ENCODE peak calls at places on chromosome 22, in four cellular contexts. E, I, T and D are unnamed samples.

GRCh38 chr22:33605686-33606085 is 314.6 kb downstream of the LARGE1 start:
- DNase-seq in E (no peak), I (peak; percentile 30), T (no peak), D (no peak)

GRCh38 chr22:24011735-24012068 is 598 bp downstream of the CABIN1 start:
- DNase-seq in E (no peak), I (peak; percentile 55), T (peak; percentile 25), D (no peak)

GRCh38 chr22:49767355-49768062 is 60.2 kb downstream of the BRD1 start:
- DNase-seq in E (peak; percentile 62), I (peak; percentile 24), T (peak; percentile 38), D (peak; percentile 39)

GRCh38 chr22:50206599-50206998 is 5.8 kb downstream of the SELENOO start:
- DNase-seq in E (peak; percentile 82), I (no peak), T (peak; percentile 35), D (peak; percentile 52)

GRCh38 chr22:22547692-22548348 is 11.2 kb downstream of the PRAME start:
- DNase-seq in E (no peak), I (no peak), T (no peak), D (no peak)

GRCh38 chr22:33971561-33971961 is 51.3 kb upstream of the LARGE1 start:
- DNase-seq in E (no peak), I (peak; percentile 5), T (no peak), D (no peak)

GRCh38 chr22:49464024-49464423 is 363.6 kb downstream of the BRD1 start:
- DNase-seq in E (no peak), I (no peak), T (no peak), D (no peak)

GRCh38 chr22:20442485-20443284 is 5.1 kb upstream of the SCARF2 start:
- DNase-seq in E (no peak), I (no peak), T (no peak), D (no peak)

GRCh38 chr22:22877523-22878210 is 9.9 kb upstream of the IGLL5 start:
- DNase-seq in E (peak; percentile 87), I (peak; percentile 47), T (peak; percentile 14), D (peak; percentile 77)

GRCh38 chr22:48712558-48712957 is 1115.1 kb downstream of the BRD1 start:
- DNase-seq in E (peak; percentile 57), I (no peak), T (no peak), D (no peak)

GRCh38 chr22:22207845-22208564 is 36.6 kb upstream of the VPREB1 start:
- DNase-seq in E (peak; percentile 88), I (peak; percentile 65), T (peak; percentile 59), D (peak; percentile 85)

GRCh38 chr22:32076726-32077550 is 33.9 kb downstream of the SLC5A1 start:
- DNase-seq in E (no peak), I (no peak), T (no peak), D (no peak)

GRCh38 chr22:49814164-49814686 is 13.4 kb downstream of the BRD1 start:
- DNase-seq in E (no peak), I (peak; percentile 46), T (no peak), D (no peak)

GRCh38 chr22:31350410-31350863 is 4.3 kb upstream of the PATZ1 start:
- DNase-seq in E (peak; percentile 84), I (peak; percentile 88), T (no peak), D (no peak)

GRCh38 chr22:21866821-21867527 is 471 bp downstream of the MAPK1 start:
- DNase-seq in E (peak; percentile 78), I (peak; percentile 19), T (no peak), D (no peak)

GRCh38 chr22:32619614-32620426 is 145.2 kb downstream of the FBXO7 start:
- DNase-seq in E (no peak), I (peak; percentile 60), T (peak; percentile 91), D (no peak)

GRCh38 chr22:48554893-48555552 is 1272.7 kb downstream of the BRD1 start:
- DNase-seq in E (no peak), I (no peak), T (peak; percentile 19), D (no peak)

GRCh38 chr22:31044262-31044861 is 36.8 kb upstream of the SMTN start:
- DNase-seq in E (peak; percentile 89), I (peak; percentile 42), T (peak; percentile 68), D (no peak)

GRCh38 chr22:36377022-36377631 is 10.6 kb downstream of the MYH9 start:
- DNase-seq in E (no peak), I (no peak), T (no peak), D (no peak)

GRCh38 chr22:50302041-50302541 is 5.4 kb downstream of the PLXNB2 start:
- DNase-seq in E (no peak), I (peak; percentile 45), T (no peak), D (no peak)

GRCh38 chr22:20859615-20860014 is 808 bp downstream of the SNAP29 start:
- DNase-seq in E (peak; percentile 12), I (no peak), T (no peak), D (no peak)

GRCh38 chr22:48300877-48301276 is 1526.8 kb downstream of the BRD1 start:
- DNase-seq in E (no peak), I (no peak), T (no peak), D (no peak)

GRCh38 chr22:37044634-37045625 is 6.6 kb upstream of the KCTD17 start:
- DNase-seq in E (no peak), I (no peak), T (no peak), D (no peak)

GRCh38 chr22:45534339-45535192 is 31.9 kb downstream of the FBLN1 start:
- DNase-seq in E (no peak), I (no peak), T (peak; percentile 60), D (no peak)

GRCh38 chr22:41274856-41275255 is 11.1 kb downstream of the RANGAP1 start:
- DNase-seq in E (no peak), I (no peak), T (no peak), D (no peak)

GRCh38 chr22:41271787-41272186 is 14.2 kb downstream of the RANGAP1 start:
- DNase-seq in E (no peak), I (no peak), T (no peak), D (no peak)

GRCh38 chr22:41267958-41268357 is 18.0 kb downstream of the RANGAP1 start:
- DNase-seq in E (no peak), I (no peak), T (no peak), D (no peak)

DNA sequence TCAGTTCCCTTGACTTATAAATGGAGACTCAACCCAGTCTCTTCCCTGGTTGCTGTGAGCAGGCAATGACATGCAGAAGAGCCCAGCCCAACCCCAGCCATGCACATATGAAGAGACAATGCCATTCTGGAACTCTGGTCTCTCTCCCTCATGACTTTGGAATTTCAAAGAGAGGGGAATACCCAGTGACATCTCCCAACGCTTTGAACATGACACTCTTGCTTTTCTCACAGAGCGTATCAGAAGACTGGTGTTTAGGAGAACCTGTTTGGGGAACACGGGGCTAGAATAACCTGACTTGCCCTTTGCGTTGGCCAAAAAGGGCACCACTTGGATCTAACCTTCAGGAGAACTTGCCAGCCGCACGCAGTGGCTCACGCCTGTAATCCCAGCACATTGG is 12.9 kb downstream of the RANGAP1 start:
- DNase-seq in E (no peak), I (no peak), T (no peak), D (no peak)
- H3K36me3 ChIP-seq in E (peaks cover 39% of the 10 kb centered on the region), I (no peaks in the 10 kb centered on the region), T (peaks cover 29% of the 10 kb centered on the region), D (peaks cover 3% of the 10 kb centered on the region)

GRCh38 chr22:43277987-43278601 is 65.1 kb downstream of the SCUBE1 start:
- DNase-seq in E (no peak), I (no peak), T (no peak), D (no peak)

GRCh38 chr22:43274595-43275240 is 68.5 kb downstream of the SCUBE1 start:
- DNase-seq in E (no peak), I (no peak), T (no peak), D (no peak)

GRCh38 chr22:43275545-43275981 is 67.6 kb downstream of the SCUBE1 start:
- DNase-seq in E (no peak), I (no peak), T (no peak), D (no peak)

GRCh38 chr22:43277091-43277490 is 66.1 kb downstream of the SCUBE1 start:
- DNase-seq in E (no peak), I (no peak), T (no peak), D (no peak)

DNA sequence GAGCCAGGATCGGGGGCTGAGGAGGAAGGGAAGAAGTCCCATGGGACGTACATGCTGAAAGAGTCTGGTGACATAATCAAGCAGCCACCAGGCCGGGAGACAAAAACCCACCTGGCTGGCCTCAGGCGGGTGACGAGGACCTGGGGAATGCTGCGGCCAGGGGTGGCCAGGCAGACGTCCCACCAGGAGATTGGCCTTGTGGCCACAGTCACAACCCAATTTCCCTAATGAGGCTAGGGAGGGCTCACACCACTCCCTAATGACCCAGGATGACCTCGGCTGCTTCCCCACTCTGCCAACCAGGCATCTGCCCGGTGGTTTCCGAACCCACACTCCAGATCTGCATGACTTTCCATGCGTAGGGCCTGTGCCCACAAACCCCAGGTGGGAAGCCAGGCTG is 66.9 kb downstream of the SCUBE1 start:
- DNase-seq in E (no peak), I (no peak), T (no peak), D (no peak)
- H3K36me3 ChIP-seq in E (no peaks in the 10 kb centered on the region), I (no peaks in the 10 kb centered on the region), T (no peaks in the 10 kb centered on the region), D (no peaks in the 10 kb centered on the region)

DNA sequence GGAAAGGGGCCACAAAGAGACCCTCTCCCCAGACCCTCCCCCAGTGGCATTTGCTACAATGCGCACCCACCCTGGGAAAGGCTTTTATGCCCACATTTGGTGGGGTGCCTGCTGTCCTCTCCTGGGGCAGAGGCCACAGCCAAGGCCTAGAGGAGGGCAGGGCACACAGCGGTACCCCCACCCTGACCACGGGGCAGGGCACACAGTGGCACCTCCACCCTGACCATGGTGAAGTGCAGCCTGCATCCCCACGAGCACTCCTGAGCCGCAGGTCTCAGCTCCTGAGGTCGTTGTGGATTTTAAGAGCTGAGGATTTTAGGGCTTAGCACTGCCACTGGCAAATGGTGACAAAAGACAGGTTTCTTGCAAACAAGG is 34.1 kb downstream of the CERK start:
- DNase-seq in E (no peak), I (no peak), T (no peak), D (no peak)
- H3K36me3 ChIP-seq in E (peaks cover 48% of the 10 kb centered on the region), I (peaks cover 3% of the 10 kb centered on the region), T (peaks cover 22% of the 10 kb centered on the region), D (peaks cover 1% of the 10 kb centered on the region)

GRCh38 chr22:38308791-38309498 is 8.3 kb downstream of the CSNK1E start:
- DNase-seq in E (no peak), I (no peak), T (no peak), D (no peak)

GRCh38 chr22:38302906-38303305 is 14.3 kb downstream of the CSNK1E start:
- DNase-seq in E (no peak), I (no peak), T (no peak), D (no peak)

GRCh38 chr22:38303974-38304373 is 13.3 kb downstream of the CSNK1E start:
- DNase-seq in E (no peak), I (no peak), T (no peak), D (no peak)

GRCh38 chr22:38304526-38304925 is 12.7 kb downstream of the CSNK1E start:
- DNase-seq in E (no peak), I (no peak), T (no peak), D (no peak)

DNA sequence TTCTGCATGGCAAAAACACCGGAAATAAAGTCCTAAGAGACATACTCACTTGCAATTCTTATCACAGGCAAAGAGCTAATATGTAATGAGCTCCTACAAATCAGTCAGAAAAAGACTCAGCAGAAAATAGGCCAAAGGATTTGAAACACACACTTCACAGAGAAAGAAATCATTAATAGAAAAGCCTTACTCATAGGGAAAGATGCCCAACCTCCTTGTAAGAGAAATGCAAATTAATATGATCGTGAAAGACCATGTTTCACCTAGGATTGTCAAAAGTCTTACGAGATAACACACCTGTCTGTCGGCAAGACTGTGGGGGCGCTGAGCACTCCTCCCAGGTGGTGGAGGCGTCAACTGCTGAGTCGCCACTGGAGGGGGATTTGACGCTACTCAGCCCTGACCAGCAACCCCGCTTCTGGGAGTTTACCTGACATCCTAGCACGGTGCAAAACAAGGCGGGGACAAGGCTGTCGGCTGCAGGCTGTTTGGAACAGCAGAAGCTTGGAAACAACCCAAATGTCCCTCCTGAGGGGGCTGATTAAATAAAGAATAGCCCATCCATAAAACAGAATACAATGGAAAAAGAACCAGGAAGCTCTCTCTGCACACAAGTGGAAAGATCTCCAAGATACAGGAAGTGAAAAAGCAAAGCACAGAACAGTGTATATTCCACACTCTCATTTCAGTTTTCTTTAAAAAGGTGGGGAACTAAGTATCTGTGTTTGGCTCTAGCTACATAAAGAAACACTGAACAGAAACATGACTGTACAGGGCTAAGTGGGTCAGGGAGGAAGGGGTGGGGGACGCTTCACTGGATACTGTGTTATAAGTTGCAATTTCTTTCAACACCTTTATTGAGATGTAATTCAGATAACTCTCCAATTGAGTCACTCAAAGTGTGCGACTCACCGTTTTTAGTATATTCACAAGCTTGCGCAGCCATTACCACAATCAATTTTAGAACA is 11.5 kb downstream of the CSNK1E start:
- DNase-seq in E (no peak), I (peak; percentile 38), T (peak; percentile 68), D (peak; percentile 40)
- H3K36me3 ChIP-seq in E (peaks cover 13% of the 10 kb centered on the region), I (no peaks in the 10 kb centered on the region), T (peaks cover 27% of the 10 kb centered on the region), D (peaks cover 1% of the 10 kb centered on the region)